ENCODE peak calls at places on chromosome 9, in seven cellular contexts. One of them, this sample, is unnamed.

GRCh38 chr9:137380606-137381005 is 42.4 kb downstream of the EXD3 start:
- DNase-seq in neuronal stem cell: no peak
- DNase-seq in H9: no peak
- DNase-seq in H1: no peak
- DNase-seq in mesendoderm: no peak
- DNase-seq in trophoblast cell: no peak
- DNase-seq in mesenchymal stem cell: no peak
- DNase-seq in this sample: no peak

GRCh38 chr9:1005043-1005667 is 28.7 kb downstream of the DMRT3 start:
- DNase-seq in neuronal stem cell: peak
- DNase-seq in H9: peak
- DNase-seq in H1: no peak
- DNase-seq in mesendoderm: peak
- DNase-seq in trophoblast cell: peak
- DNase-seq in mesenchymal stem cell: peak
- DNase-seq in this sample: peak

GRCh38 chr9:124349675-124350484 is 65.4 kb downstream of the PSMB7 start:
- DNase-seq in neuronal stem cell: no peak
- DNase-seq in H9: no peak
- DNase-seq in H1: no peak
- DNase-seq in mesendoderm: no peak
- DNase-seq in trophoblast cell: no peak
- DNase-seq in mesenchymal stem cell: no peak
- DNase-seq in this sample: no peak

GRCh38 chr9:38074441-38074943 is 5.5 kb upstream of the SHB start:
- DNase-seq in neuronal stem cell: no peak
- DNase-seq in H9: no peak
- DNase-seq in H1: no peak
- DNase-seq in mesendoderm: no peak
- DNase-seq in trophoblast cell: no peak
- DNase-seq in mesenchymal stem cell: no peak
- DNase-seq in this sample: peak

GRCh38 chr9:116789097-116789496 is 102.0 kb downstream of the TRIM32 start:
- DNase-seq in neuronal stem cell: no peak
- DNase-seq in H9: no peak
- DNase-seq in H1: no peak
- DNase-seq in mesendoderm: peak
- DNase-seq in trophoblast cell: no peak
- DNase-seq in mesenchymal stem cell: peak
- DNase-seq in this sample: no peak

GRCh38 chr9:136722969-136723356 is 10.6 kb downstream of the DIPK1B start:
- DNase-seq in neuronal stem cell: no peak
- DNase-seq in H9: no peak
- DNase-seq in H1: no peak
- DNase-seq in mesendoderm: no peak
- DNase-seq in trophoblast cell: no peak
- DNase-seq in mesenchymal stem cell: no peak
- DNase-seq in this sample: no peak

GRCh38 chr9:10112070-10112469 is 500.7 kb downstream of the PTPRD start:
- DNase-seq in neuronal stem cell: no peak
- DNase-seq in H9: no peak
- DNase-seq in H1: no peak
- DNase-seq in mesendoderm: peak
- DNase-seq in trophoblast cell: no peak
- DNase-seq in mesenchymal stem cell: no peak
- DNase-seq in this sample: no peak

GRCh38 chr9:1505489-1505888 is 455.3 kb downstream of the DMRT2 start:
- DNase-seq in neuronal stem cell: no peak
- DNase-seq in H9: no peak
- DNase-seq in H1: no peak
- DNase-seq in mesendoderm: no peak
- DNase-seq in trophoblast cell: no peak
- DNase-seq in mesenchymal stem cell: no peak
- DNase-seq in this sample: no peak

GRCh38 chr9:133374612-133375115 is 1.2 kb downstream of the SURF4 start:
- DNase-seq in neuronal stem cell: no peak
- DNase-seq in H9: no peak
- DNase-seq in H1: no peak
- DNase-seq in mesendoderm: no peak
- DNase-seq in trophoblast cell: peak
- DNase-seq in mesenchymal stem cell: peak
- DNase-seq in this sample: peak

GRCh38 chr9:133375116-133375723 is 640 bp downstream of the SURF4 start:
- DNase-seq in neuronal stem cell: peak
- DNase-seq in H9: no peak
- DNase-seq in H1: no peak
- DNase-seq in mesendoderm: peak
- DNase-seq in trophoblast cell: peak
- DNase-seq in mesenchymal stem cell: peak
- DNase-seq in this sample: peak

GRCh38 chr9:17810728-17811634 is 232.1 kb downstream of the SH3GL2 start:
- DNase-seq in neuronal stem cell: peak
- DNase-seq in H9: no peak
- DNase-seq in H1: no peak
- DNase-seq in mesendoderm: peak
- DNase-seq in trophoblast cell: peak
- DNase-seq in mesenchymal stem cell: peak
- DNase-seq in this sample: peak

GRCh38 chr9:84301851-84302250 is 38.7 kb downstream of the SLC28A3 start:
- DNase-seq in neuronal stem cell: no peak
- DNase-seq in H9: no peak
- DNase-seq in H1: no peak
- DNase-seq in mesendoderm: no peak
- DNase-seq in trophoblast cell: no peak
- DNase-seq in mesenchymal stem cell: no peak
- DNase-seq in this sample: peak

GRCh38 chr9:75065513-75065912 is 22.4 kb downstream of the NMRK1 start:
- DNase-seq in neuronal stem cell: no peak
- DNase-seq in H9: no peak
- DNase-seq in H1: no peak
- DNase-seq in mesendoderm: no peak
- DNase-seq in trophoblast cell: no peak
- DNase-seq in mesenchymal stem cell: no peak
- DNase-seq in this sample: no peak

GRCh38 chr9:131892890-131893289 is 153.0 kb upstream of the RAPGEF1 start:
- DNase-seq in neuronal stem cell: no peak
- DNase-seq in H9: no peak
- DNase-seq in H1: no peak
- DNase-seq in mesendoderm: no peak
- DNase-seq in trophoblast cell: no peak
- DNase-seq in mesenchymal stem cell: no peak
- DNase-seq in this sample: no peak

GRCh38 chr9:131891578-131891977 is 151.7 kb upstream of the RAPGEF1 start:
- DNase-seq in neuronal stem cell: no peak
- DNase-seq in H9: no peak
- DNase-seq in H1: no peak
- DNase-seq in mesendoderm: no peak
- DNase-seq in trophoblast cell: no peak
- DNase-seq in mesenchymal stem cell: no peak
- DNase-seq in this sample: no peak

GRCh38 chr9:131889437-131890244 is 149.8 kb upstream of the RAPGEF1 start:
- DNase-seq in neuronal stem cell: no peak
- DNase-seq in H9: peak
- DNase-seq in H1: no peak
- DNase-seq in mesendoderm: peak
- DNase-seq in trophoblast cell: no peak
- DNase-seq in mesenchymal stem cell: no peak
- DNase-seq in this sample: no peak

GRCh38 chr9:131888923-131889322 is 149.0 kb upstream of the RAPGEF1 start:
- DNase-seq in neuronal stem cell: no peak
- DNase-seq in H9: no peak
- DNase-seq in H1: no peak
- DNase-seq in mesendoderm: no peak
- DNase-seq in trophoblast cell: no peak
- DNase-seq in mesenchymal stem cell: no peak
- DNase-seq in this sample: no peak

GRCh38 chr9:131892162-131892707 is 152.4 kb upstream of the RAPGEF1 start:
- DNase-seq in neuronal stem cell: no peak
- DNase-seq in H9: no peak
- DNase-seq in H1: no peak
- DNase-seq in mesendoderm: no peak
- DNase-seq in trophoblast cell: no peak
- DNase-seq in mesenchymal stem cell: no peak
- DNase-seq in this sample: no peak
- H2BK5ac ChIP-seq in neuronal stem cell: no peak
- H2BK5ac ChIP-seq in H9: no peak
- H2BK5ac ChIP-seq in H1: peak
- H2BK5ac ChIP-seq in mesendoderm: no peak
- H2BK5ac ChIP-seq in trophoblast cell: no peak
- H2BK5ac ChIP-seq in mesenchymal stem cell: no peak
- H2BK5ac ChIP-seq in this sample: no peak

GRCh38 chr9:88932766-88933165 is 58.5 kb upstream of the S1PR3 start:
- DNase-seq in neuronal stem cell: no peak
- DNase-seq in H9: peak
- DNase-seq in H1: peak
- DNase-seq in mesendoderm: peak
- DNase-seq in trophoblast cell: peak
- DNase-seq in mesenchymal stem cell: no peak
- DNase-seq in this sample: no peak
- H2BK5ac ChIP-seq in neuronal stem cell: no peak
- H2BK5ac ChIP-seq in H9: no peak
- H2BK5ac ChIP-seq in H1: no peak
- H2BK5ac ChIP-seq in mesendoderm: no peak
- H2BK5ac ChIP-seq in trophoblast cell: peak
- H2BK5ac ChIP-seq in mesenchymal stem cell: no peak
- H2BK5ac ChIP-seq in this sample: no peak

DNA sequence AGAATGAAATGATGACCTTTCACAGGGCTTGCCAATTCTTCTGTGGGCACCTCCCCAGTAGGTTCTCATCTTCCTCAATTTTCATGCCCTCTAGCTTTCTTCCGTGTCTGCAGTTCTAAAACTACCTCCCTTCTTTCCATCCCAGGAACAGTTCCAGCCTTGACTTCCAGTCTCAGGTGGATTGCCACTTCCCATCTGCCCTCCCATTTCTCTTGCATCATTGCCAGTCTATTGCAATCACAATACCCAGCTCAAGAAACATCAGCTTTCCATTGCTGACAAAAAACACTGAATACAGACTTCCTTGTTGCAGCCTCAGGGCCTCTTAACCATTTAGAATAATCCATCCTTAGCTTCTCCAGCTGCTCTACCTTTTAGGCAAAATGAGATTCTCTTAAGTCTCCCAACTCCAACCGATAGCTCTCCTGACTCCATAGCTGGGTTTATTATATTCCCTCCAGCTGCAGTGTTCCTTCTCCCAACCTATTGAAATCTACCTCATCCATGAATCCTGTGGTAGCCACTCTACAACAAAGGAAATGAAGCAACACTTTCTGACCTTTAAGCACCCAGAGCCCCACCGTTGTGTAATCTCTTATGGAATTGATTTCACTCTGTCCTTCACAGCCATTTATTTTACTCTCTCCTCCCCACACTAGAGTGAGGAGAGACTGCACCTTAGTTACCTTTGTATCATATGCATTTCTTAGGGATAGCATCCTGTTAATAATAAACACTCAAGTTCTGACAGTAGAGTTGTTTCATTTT is 75.6 kb upstream of the PCA3 start:
- DNase-seq in neuronal stem cell: no peak
- DNase-seq in H9: no peak
- DNase-seq in H1: no peak
- DNase-seq in mesendoderm: no peak
- DNase-seq in trophoblast cell: no peak
- DNase-seq in mesenchymal stem cell: peak
- DNase-seq in this sample: no peak
- H2BK5ac ChIP-seq in neuronal stem cell: no peak
- H2BK5ac ChIP-seq in H9: no peak
- H2BK5ac ChIP-seq in H1: no peak
- H2BK5ac ChIP-seq in mesendoderm: no peak
- H2BK5ac ChIP-seq in trophoblast cell: no peak
- H2BK5ac ChIP-seq in mesenchymal stem cell: no peak
- H2BK5ac ChIP-seq in this sample: no peak

GRCh38 chr9:78932849-78933627 is 636.1 kb downstream of the PSAT1 start:
- DNase-seq in neuronal stem cell: no peak
- DNase-seq in H9: no peak
- DNase-seq in H1: no peak
- DNase-seq in mesendoderm: peak
- DNase-seq in trophoblast cell: peak
- DNase-seq in mesenchymal stem cell: peak
- DNase-seq in this sample: peak
- H2BK5ac ChIP-seq in neuronal stem cell: no peak
- H2BK5ac ChIP-seq in H9: no peak
- H2BK5ac ChIP-seq in H1: no peak
- H2BK5ac ChIP-seq in mesendoderm: no peak
- H2BK5ac ChIP-seq in trophoblast cell: no peak
- H2BK5ac ChIP-seq in mesenchymal stem cell: peak
- H2BK5ac ChIP-seq in this sample: peak

GRCh38 chr9:107816187-107817021 is 326.8 kb upstream of the KLF4 start:
- DNase-seq in neuronal stem cell: no peak
- DNase-seq in H9: no peak
- DNase-seq in H1: no peak
- DNase-seq in mesendoderm: no peak
- DNase-seq in trophoblast cell: no peak
- DNase-seq in mesenchymal stem cell: no peak
- DNase-seq in this sample: no peak
- H2BK5ac ChIP-seq in neuronal stem cell: no peak
- H2BK5ac ChIP-seq in H9: no peak
- H2BK5ac ChIP-seq in H1: no peak
- H2BK5ac ChIP-seq in mesendoderm: no peak
- H2BK5ac ChIP-seq in trophoblast cell: no peak
- H2BK5ac ChIP-seq in mesenchymal stem cell: no peak
- H2BK5ac ChIP-seq in this sample: no peak